ENCODE peak calls at places on chromosomes 4 and X, in four cellular contexts. V is uterus, N is NT2/D1, S is lung. A is an unnamed sample. For H3K4me1 and H3K36me3, the result is how much of the 10 kb centered on the place peaks cover.

GRCh38 chr4:103098746-103099421 is 750 bp downstream of the BDH2 start:
- DNase-seq in V (no peak), N (no peak), S (no peak), A (no peak)

GRCh38 chr4:105147226-105148151 is 813 bp downstream of the TET2 start:
- DNase-seq in S (no peak), N (no peak), V (peak), A (peak)

GRCh38 chr4:153282023-153282422 is 62.5 kb upstream of the MND1 start:
- DNase-seq in S (no peak), V (no peak), N (no peak), A (no peak)

GRCh38 chr4:95124906-95125504 is 367.2 kb downstream of the BMPR1B start:
- DNase-seq in N (peak), V (peak), S (no peak), A (peak)

GRCh38 chr4:20313237-20314030 is 61.7 kb downstream of the SLIT2 start:
- DNase-seq in V (no peak), S (no peak), N (peak), A (no peak)

GRCh38 chr4:1870578-1871443 is at the start of gene NSD2:
- DNase-seq in S (peak), N (peak), V (peak), A (peak)

GRCh38 chr4:85747871-85748491 is 273.0 kb downstream of the ARHGAP24 start:
- DNase-seq in N (peak), V (no peak), S (peak), A (peak)

GRCh38 chr4:37453361-37454262 is 209.1 kb downstream of the NWD2 start:
- DNase-seq in V (peak), N (no peak), S (peak), A (no peak)

GRCh38 chrX:32562261-32562660 is 649.1 kb downstream of the DMD start:
- DNase-seq in V (no peak), N (no peak), S (no peak), A (no peak)

GRCh38 chr4:60655356-60655755 is 544.8 kb upstream of the ADGRL3 start:
- DNase-seq in N (no peak), V (no peak), S (no peak), A (no peak)

GRCh38 chr4:122668241-122668640 is 47.4 kb upstream of the IL21 start:
- DNase-seq in N (no peak), V (no peak), S (no peak), A (peak)

GRCh38 chr4:169050308-169050707 is 40.3 kb upstream of the CBR4 start:
- DNase-seq in S (no peak), V (no peak), N (no peak), A (no peak)

GRCh38 chrX:12410523-12410922 is 272.2 kb downstream of the FRMPD4 start:
- DNase-seq in N (no peak), S (no peak), V (no peak), A (no peak)

GRCh38 chrX:101057095-101057714 is 5.3 kb upstream of the TRMT2B start:
- DNase-seq in S (no peak), V (no peak), N (no peak), A (no peak)

DNA sequence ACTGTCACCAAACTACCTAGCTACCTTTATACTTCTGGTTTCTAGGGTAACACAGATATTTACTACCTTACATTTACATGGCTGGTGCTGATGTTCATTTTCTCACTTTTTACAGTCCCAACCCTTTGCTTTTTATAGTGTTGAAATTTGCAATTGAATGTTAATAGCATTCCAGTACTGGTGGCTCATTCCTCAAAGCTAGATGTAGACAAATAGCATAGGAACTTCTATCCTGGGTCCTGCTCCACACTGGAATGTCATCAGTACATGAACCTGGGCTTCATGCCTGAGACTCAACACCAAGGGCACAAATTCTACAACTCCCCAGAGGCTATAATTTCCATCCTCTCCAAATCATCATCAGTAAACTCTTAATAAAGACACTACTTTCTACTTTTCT is 10.3 kb upstream of the TRMT2B start:
- DNase-seq in V (no peak), S (no peak), N (no peak), A (no peak)
- H3K4me1 ChIP-seq in V (under half), S (under half), N (under half), A (under half)

DNA sequence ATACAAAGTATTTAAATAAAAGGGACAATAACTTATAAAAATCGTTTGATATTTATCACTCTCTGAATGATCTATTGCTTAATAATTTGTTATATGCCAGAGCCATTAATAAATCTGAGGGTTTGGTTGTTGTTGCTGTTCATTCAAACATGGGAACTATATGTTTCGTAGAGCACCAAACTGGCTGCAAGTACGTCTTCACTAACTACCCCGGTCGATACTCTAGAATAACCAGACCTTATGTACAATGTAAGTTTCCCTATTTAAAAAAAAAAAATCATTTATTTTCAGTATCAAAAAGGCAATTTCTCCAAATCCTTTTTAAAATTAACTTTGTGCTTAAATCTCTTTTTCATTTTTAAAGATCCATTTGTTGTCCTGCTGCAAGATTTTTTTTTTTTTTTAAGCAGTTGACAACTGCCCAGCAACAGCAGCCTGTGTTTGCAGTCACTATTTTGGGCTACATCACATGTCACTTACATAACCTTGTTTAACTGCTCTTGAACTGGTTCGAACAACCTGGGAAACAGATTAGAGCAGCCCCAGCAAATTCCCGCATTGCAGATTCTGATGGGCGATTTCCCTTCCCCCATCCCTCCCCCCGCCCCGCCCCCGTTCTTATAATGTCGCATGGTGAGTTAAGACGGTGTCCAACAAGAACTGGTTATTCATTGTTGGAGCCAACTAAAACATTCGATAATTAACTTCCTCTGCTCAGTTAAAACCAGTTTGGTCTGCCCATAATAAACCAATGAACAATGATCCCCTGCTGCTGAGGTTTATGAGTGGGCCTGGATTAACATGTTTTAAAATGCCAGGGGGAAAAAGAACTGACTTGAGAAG is 238.9 kb downstream of the NR3C2 start:
- DNase-seq in S (no peak), V (no peak), N (peak), A (no peak)
- H3K4me3 ChIP-seq in S (no peak), V (no peak), N (no peak), A (no peak)

GRCh38 chr4:151671541-151672059 is 89.2 kb downstream of the GATB start:
- DNase-seq in S (no peak), V (no peak), N (no peak), A (no peak)
- H3K36me3 ChIP-seq in S (under half), V (under half), N (under half), A (under half)

DNA sequence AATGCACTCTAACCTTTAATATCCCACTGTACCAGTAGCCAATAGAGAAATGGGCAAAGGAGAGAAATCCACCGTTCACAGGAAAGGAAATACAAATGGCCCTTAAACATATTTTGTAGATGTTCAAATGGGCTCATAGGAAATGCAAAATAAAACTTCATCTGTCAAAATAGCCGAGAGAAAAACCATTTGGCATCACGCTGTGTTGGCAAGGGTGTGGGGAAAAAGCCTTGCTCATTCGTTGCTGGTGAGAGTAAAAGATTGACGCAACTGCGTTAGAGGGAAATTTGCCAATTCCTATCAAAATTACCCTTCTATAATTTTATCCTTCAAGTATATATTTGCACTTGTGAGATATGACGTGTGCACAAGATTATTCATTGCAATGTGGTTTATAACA is 131.9 kb downstream of the EIF4E start:
- DNase-seq in N (no peak), S (no peak), V (no peak), A (no peak)
- H3K4me1 ChIP-seq in N (under half), S (under half), V (under half), A (under half)

GRCh38 chrX:38632516-38632915 is 71.2 kb downstream of the TSPAN7 start:
- DNase-seq in V (no peak), N (no peak), S (no peak), A (no peak)
- H3K4me3 ChIP-seq in V (no peak), N (no peak), S (no peak), A (no peak)

DNA sequence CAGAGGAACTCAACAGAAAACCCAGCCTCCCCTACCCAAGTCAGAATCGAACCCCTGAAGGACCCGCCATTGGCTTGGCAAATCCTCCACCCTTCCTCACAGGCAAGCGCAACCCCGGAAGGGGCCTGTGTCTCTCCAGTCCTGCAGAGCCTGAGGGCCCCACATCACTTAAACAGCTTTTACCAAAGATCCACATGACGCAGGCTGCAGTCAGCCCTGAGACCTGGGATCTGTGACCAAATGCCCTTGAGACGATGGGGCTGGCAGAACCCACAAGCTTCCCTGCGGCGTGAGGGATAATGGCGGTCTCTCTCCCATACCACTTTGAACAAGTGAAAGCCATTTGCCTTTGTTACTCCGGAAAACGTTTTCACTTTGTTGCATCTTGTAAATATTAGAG is 54.9 kb downstream of the ACOX3 start:
- DNase-seq in V (no peak), N (no peak), S (no peak), A (no peak)
- H3K36me3 ChIP-seq in V (under half), N (half or more), S (under half), A (under half)

GRCh38 chrX:24148118-24148517 is 1.4 kb upstream of the ZFX start:
- DNase-seq in S (no peak), V (no peak), N (no peak), A (no peak)

GRCh38 chrX:24149346-24150050 is at the start of gene ZFX:
- DNase-seq in V (peak), S (peak), N (no peak), A (peak)

GRCh38 chrX:24147165-24147564 is 2.4 kb upstream of the ZFX start:
- DNase-seq in N (no peak), S (no peak), V (no peak), A (no peak)

GRCh38 chrX:24150051-24150790 is 692 bp downstream of the ZFX start:
- DNase-seq in N (peak), S (peak), V (peak), A (peak)

DNA sequence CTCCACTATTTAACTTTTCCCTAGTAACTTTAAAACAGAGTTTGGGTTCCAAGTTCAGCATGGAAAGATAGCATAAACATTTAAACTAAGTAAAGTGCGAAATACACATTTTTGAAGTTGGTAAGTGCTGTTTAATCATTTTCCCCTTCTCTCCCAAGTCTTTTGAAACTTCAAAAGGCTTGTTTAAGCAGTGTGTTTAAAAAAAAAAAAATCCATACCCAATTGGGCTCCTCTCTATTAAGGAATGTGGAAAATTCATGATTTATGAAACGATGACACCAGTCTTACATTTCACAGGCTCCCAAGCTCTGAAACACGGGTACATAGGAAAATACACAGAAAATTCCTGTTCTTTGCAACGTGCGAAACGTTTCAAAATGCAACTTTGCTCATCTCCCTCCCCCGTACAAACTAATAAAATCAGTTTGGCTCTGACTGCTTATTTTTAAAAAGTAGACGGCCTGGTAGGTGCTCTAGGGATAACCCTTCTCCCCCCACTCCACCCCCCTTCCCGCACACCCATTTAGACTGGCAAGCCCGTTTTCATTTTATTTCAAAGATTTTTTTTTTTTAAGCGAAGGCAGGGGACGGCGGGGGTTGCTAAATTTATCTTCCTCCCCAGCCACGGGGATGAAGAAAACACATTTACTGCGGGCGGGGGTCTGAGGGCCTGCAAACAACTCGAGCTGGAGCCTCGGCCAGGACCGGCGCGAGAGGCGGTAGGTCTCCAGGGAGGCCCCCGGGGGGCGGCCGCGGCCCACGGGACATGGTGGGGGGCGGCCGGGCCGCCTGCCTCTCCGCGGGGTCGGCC is 789 bp upstream of the ZFX start:
- DNase-seq in S (peak), N (no peak), V (peak), A (no peak)
- H3K4me1 ChIP-seq in S (under half), N (under half), V (under half), A (under half)

GRCh38 chr4:173519130-173520101 is 10.6 kb downstream of the HAND2 start:
- DNase-seq in V (peak), S (no peak), N (no peak), A (no peak)

GRCh38 chr4:173516621-173517612 is 13.1 kb downstream of the HAND2 start:
- DNase-seq in S (no peak), V (no peak), N (no peak), A (no peak)

GRCh38 chr4:173518419-173519102 is 11.5 kb downstream of the HAND2 start:
- DNase-seq in N (no peak), V (no peak), S (no peak), A (no peak)

GRCh38 chr4:173515458-173515857 is 14.6 kb downstream of the HAND2 start:
- DNase-seq in N (no peak), V (no peak), S (no peak), A (no peak)

GRCh38 chr4:173517781-173518371 is 12.2 kb downstream of the HAND2 start:
- DNase-seq in S (no peak), V (no peak), N (no peak), A (no peak)
- H3K4me3 ChIP-seq in S (no peak), V (peak), N (no peak), A (no peak)